ENCODE peak calls at places on chromosomes 16 and 17, in five cellular contexts. Z is A549, H is K562, F is H1, V is GM12878. U is an unnamed sample.

GRCh38 chr16:17211797-17212196 is 259.0 kb downstream of the XYLT1 start:
- DNase-seq in Z (no peak), H (peak), F (peak), V (no peak), U (peak)

GRCh38 chr16:87552772-87553171 is 49.5 kb upstream of the JPH3 start:
- DNase-seq in Z (no peak), H (no peak), F (no peak), V (no peak), U (no peak)

GRCh38 chr17:43140396-43141332 is 15.5 kb upstream of the BRCA1 start:
- DNase-seq in Z (no peak), H (no peak), F (no peak), V (no peak), U (no peak)

GRCh38 chr17:43552229-43552837 is 6.2 kb upstream of the ETV4 start:
- DNase-seq in Z (no peak), H (no peak), F (no peak), V (no peak), U (peak)

GRCh38 chr16:77805403-77805802 is 17.0 kb downstream of the VAT1L start:
- DNase-seq in Z (no peak), H (no peak), F (no peak), V (no peak), U (no peak)

GRCh38 chr17:69690531-69690930 is 276.0 kb downstream of the MAP2K6 start:
- DNase-seq in Z (no peak), H (no peak), F (no peak), V (no peak), U (no peak)

GRCh38 chr16:88333645-88334516 is 48.9 kb upstream of the ZNF469 start:
- DNase-seq in Z (no peak), H (no peak), F (no peak), V (no peak), U (no peak)

GRCh38 chr17:80789356-80789902 is 202.2 kb upstream of the CHMP6 start:
- DNase-seq in Z (peak), H (no peak), F (no peak), V (peak), U (no peak)

GRCh38 chr17:4715071-4715749 is 4.8 kb downstream of the ARRB2 start:
- DNase-seq in Z (no peak), H (no peak), F (no peak), V (no peak), U (no peak)

GRCh38 chr17:40561871-40562611 is 3.2 kb downstream of the CCR7 start:
- DNase-seq in Z (no peak), H (no peak), F (no peak), V (peak), U (no peak)
- TF ChIP-seq KDM1A in Z (no peak), H (no peak), F (no peak), V (no peak), U (no peak)

DNA sequence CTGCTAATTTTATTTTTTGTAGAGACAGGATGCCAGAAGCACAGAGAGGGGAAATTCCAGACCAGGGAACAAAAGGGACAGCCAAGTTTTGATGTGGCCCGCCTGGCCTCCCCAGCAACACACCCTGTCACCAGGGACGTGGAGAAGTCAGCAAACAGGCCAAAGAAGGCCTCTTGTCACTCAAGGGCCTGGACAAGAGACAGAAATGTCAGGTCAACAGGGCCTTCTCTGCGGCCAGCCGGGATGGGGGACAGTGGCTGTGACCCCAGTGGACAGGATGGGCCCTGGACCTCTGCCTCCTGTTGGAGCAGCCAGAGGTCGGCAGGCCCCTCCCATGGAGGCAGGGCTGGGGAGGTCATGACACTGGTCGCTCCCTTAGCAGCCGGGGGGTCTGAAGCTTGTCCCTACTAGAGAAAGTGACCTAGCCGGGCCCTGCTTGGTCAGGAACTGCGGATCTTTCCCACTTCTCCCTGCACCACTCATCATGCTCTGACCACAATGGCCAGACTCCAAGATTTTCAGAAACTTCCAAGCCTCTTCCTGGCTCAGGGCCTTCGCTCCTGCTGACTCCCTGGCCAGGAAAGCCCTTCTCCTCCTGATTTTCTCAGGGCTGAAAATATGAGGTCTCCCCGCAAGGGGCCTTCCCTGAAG is 9.2 kb upstream of the TVP23A start:
- DNase-seq in Z (no peak), H (no peak), F (no peak), V (no peak), U (no peak)
- TF ChIP-seq KDM1A in Z (no peak), H (no peak), F (no peak), V (no peak), U (no peak)

DNA sequence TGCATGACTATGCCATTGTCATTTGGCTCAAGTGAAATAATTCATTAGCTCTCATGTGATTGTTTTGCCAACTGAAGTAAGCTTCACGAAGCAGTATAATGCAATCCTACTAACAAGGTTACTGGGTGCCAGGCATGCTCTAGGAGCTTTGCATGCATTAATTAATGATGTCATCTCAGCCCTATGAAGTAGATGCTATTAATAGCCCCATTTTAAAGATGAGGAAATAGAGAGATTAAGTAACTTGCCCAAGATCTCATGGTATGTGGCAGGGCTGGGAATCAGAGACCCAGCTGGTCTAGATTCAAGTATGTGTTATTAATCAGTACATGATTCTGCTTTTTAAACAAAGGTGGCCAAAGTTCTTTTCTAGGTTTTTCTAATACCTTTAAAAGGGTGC is 14.1 kb downstream of the KRT39 start:
- DNase-seq in Z (no peak), H (no peak), F (no peak), V (no peak), U (no peak)
- TF ChIP-seq KDM1A in Z (no peak), H (no peak), F (no peak), V (no peak), U (peak)

GRCh38 chr17:14873996-14874395 is 391.1 kb downstream of the PMP22 start:
- DNase-seq in Z (no peak), H (no peak), F (no peak), V (no peak), U (no peak)

GRCh38 chr17:14871921-14872320 is 393.2 kb downstream of the PMP22 start:
- DNase-seq in Z (no peak), H (no peak), F (no peak), V (no peak), U (no peak)

GRCh38 chr17:14873540-14873939 is 391.6 kb downstream of the PMP22 start:
- DNase-seq in Z (no peak), H (no peak), F (no peak), V (no peak), U (no peak)

DNA sequence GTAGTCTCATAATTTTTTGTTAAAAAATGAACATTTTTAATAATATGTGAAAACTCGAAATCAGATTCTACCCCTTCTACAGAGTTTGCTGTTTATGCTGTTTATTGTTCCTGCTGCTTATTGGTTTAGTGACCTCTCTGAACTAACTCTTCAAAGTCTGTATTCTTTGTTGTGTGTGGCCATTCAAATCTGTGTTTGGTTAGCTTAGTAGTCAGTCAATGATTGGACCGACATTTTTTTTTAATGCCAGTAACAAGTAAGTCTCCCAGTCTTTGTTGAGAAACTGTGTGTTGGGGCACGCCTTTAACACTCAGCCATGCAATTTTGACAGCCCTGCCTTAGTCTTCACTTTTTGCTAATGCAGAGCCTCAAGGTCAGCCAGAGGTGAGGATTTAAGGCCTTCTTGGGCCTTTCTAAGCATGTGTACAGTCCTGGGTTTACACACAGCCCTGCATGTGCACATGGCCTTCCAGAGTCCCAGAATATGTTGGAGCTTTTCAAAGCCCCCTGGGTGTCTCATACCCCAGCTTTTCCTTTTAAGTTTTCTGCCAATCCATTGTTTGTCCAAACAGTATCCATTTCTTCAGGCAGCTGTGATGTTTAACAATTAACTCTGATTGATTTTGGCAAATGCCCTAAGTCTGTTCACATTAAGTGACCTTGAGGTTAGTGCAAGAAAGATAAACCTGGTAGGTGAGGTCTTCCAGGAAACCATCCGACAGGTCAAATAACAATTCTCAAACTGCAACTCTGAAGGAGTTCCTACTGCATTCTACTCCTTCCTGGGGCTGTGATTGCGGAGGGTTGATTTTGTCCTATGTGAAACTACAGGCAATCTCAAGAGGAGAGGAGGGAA is 389.3 kb downstream of the PMP22 start:
- DNase-seq in Z (no peak), H (no peak), F (no peak), V (no peak), U (no peak)
- TF ChIP-seq KDM1A in Z (no peak), H (no peak), F (no peak), V (no peak), U (no peak)

GRCh38 chr16:30474684-30475083 is 2.1 kb downstream of the ITGAL start:
- DNase-seq in Z (no peak), H (no peak), F (no peak), V (no peak), U (no peak)

GRCh38 chr16:30472328-30472942 is at the start of gene ITGAL:
- DNase-seq in Z (no peak), H (no peak), F (no peak), V (peak), U (no peak)

GRCh38 chr16:30474062-30474452 is 1.5 kb downstream of the ITGAL start:
- DNase-seq in Z (no peak), H (no peak), F (no peak), V (no peak), U (no peak)

GRCh38 chr16:30470632-30471007 is 1.9 kb upstream of the ITGAL start:
- DNase-seq in Z (no peak), H (no peak), F (no peak), V (no peak), U (no peak)

DNA sequence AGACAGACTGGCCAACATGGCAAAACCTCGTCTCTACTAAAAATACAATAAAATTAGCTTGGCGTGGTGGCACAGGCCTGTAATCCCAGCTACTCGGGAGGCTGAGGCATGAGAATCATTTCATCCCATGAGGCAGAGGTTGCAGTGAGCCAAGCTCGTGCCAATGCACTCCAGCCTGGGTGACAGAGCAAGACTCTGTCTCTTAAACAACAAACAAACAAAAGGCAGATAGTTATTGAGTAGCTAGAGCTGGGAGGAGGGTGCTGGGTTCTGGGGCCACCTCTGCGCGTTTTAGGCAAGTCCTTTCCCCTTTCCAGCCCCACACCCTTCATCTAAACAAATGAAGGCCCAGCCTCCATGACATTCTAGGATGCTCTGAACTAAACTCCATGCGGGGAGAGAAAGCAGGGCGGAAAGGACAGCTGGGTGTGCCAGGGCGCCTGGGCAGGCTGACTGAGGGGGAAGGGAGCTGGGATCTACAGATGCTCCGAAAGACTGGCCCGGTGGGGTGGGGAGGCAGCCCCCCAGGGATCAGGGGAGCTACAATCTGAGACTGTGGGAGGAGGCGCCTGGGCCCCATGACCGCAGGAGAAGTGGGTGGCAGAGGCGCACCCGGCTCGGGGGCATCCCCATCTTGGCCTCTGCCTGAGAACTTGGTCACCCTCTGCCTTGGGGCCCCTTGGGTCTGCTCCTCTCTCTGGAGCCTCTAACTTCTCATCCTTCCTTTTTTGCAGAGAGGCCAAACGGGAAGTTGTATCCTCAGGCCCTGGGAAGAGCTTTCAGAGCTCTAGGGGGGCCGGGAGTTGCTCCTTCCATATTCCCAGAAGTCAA is 904 bp downstream of the ITGAL start:
- DNase-seq in Z (no peak), H (no peak), F (no peak), V (no peak), U (no peak)
- TF ChIP-seq KDM1A in Z (no peak), H (no peak), F (no peak), V (no peak), U (no peak)